ENCODE peak calls at places on chromosome 4, in seven cellular contexts. V, H, J, E, Z, W and U are unnamed samples.

GRCh38 chr4:150329338-150329737 is 251.1 kb downstream of the DCLK2 start:
- DNase-seq in E (peak; percentile 16), W (no peak), Z (no peak), J (no peak), H (no peak), V (no peak), U (no peak)

GRCh38 chr4:150852237-150852636 is 162.8 kb downstream of the LRBA start:
- DNase-seq in W (no peak), J (no peak), E (no peak), H (no peak), Z (no peak), V (no peak), U (no peak)

GRCh38 chr4:147737623-147738022 is 5.7 kb downstream of the ARHGAP10 start:
- DNase-seq in W (no peak), Z (no peak), E (no peak), H (no peak), V (no peak), J (no peak), U (no peak)

GRCh38 chr4:151797131-151797530 is 36.3 kb upstream of the GATB start:
- DNase-seq in V (no peak), H (no peak), J (no peak), W (no peak), E (peak; percentile 25), Z (no peak), U (no peak)

GRCh38 chr4:14025093-14025492 is 397.6 kb upstream of the BOD1L1 start:
- DNase-seq in V (no peak), H (no peak), E (peak; percentile 16), Z (no peak), W (no peak), J (no peak), U (no peak)

GRCh38 chr4:39464886-39465501 is 6.1 kb downstream of the LIAS start:
- DNase-seq in H (no peak), J (peak; percentile 18), V (peak; percentile 54), E (peak; percentile 90), Z (no peak), W (peak; percentile 43), U (no peak)

GRCh38 chr4:166165829-166166420 is 292.9 kb downstream of the TLL1 start:
- DNase-seq in W (peak; percentile 25), J (peak; percentile 87), E (peak; percentile 90), H (no peak), Z (no peak), V (peak; percentile 91), U (peak; percentile 76)

GRCh38 chr4:158519226-158519625 is 2.5 kb upstream of the RXFP1 start:
- DNase-seq in V (no peak), H (no peak), E (no peak), J (no peak), Z (no peak), W (no peak), U (no peak)

GRCh38 chr4:87058272-87059073 is 123.7 kb downstream of the AFF1 start:
- DNase-seq in H (no peak), W (no peak), Z (no peak), J (peak; percentile 20), E (no peak), V (peak; percentile 84), U (no peak)

GRCh38 chr4:1043658-1044468 is 32.4 kb downstream of the FGFRL1 start:
- DNase-seq in V (peak; percentile 78), J (no peak), H (peak; percentile 72), Z (peak; percentile 16), W (peak; percentile 95), E (peak; percentile 99), U (no peak)

GRCh38 chr4:10495651-10496050 is 38.4 kb upstream of the ZNF518B start:
- DNase-seq in E (no peak), V (no peak), H (no peak), J (no peak), Z (no peak), W (no peak), U (no peak)

GRCh38 chr4:165874799-165875371 is 1.8 kb downstream of the TLL1 start:
- DNase-seq in E (no peak), Z (no peak), V (peak; percentile 77), H (peak; percentile 75), W (no peak), J (peak; percentile 88), U (no peak)

GRCh38 chr4:76200771-76201224 is 12.8 kb downstream of the SCARB2 start:
- DNase-seq in E (no peak), J (no peak), Z (no peak), H (no peak), W (no peak), V (peak; percentile 21), U (no peak)

GRCh38 chr4:124694961-124695598 is 17.5 kb downstream of the ANKRD50 start:
- DNase-seq in Z (no peak), J (no peak), W (no peak), V (no peak), E (peak; percentile 68), H (no peak), U (no peak)

GRCh38 chr4:24857996-24858395 is 54.8 kb downstream of the CCDC149 start:
- DNase-seq in V (peak; percentile 62), E (peak; percentile 94), W (peak; percentile 29), Z (no peak), H (no peak), J (no peak), U (no peak)